ENCODE peak calls at places on chromosomes 5 and 9, in five cellular contexts. One of them, this sample, is unnamed. For H3K36me3, the result is how much of the 10 kb centered on the place peaks cover.

GRCh38 chr9:27192291-27192960 is 83.4 kb downstream of the TEK start:
- DNase-seq in Panc1: no peak
- DNase-seq in neuronal stem cell: no peak
- DNase-seq in K562: no peak
- DNase-seq in tibial artery: no peak
- DNase-seq in this sample: no peak

GRCh38 chr5:150299571-150300327 is 3.0 kb downstream of the ARSI start:
- DNase-seq in Panc1: no peak
- DNase-seq in neuronal stem cell: no peak
- DNase-seq in K562: no peak
- DNase-seq in tibial artery: no peak
- DNase-seq in this sample: no peak

GRCh38 chr5:138068742-138069375 is 15.0 kb upstream of the WNT8A start:
- DNase-seq in Panc1: peak
- DNase-seq in neuronal stem cell: no peak
- DNase-seq in K562: peak
- DNase-seq in tibial artery: peak
- DNase-seq in this sample: peak

GRCh38 chr5:65041296-65042158 is 272.8 kb downstream of the CWC27 start:
- DNase-seq in Panc1: no peak
- DNase-seq in neuronal stem cell: no peak
- DNase-seq in K562: no peak
- DNase-seq in tibial artery: no peak
- DNase-seq in this sample: no peak

GRCh38 chr5:149486726-149487635 is 64.3 kb downstream of the CSNK1A1 start:
- DNase-seq in Panc1: no peak
- DNase-seq in neuronal stem cell: no peak
- DNase-seq in K562: no peak
- DNase-seq in tibial artery: no peak
- DNase-seq in this sample: peak

GRCh38 chr9:91315191-91315590 is 46.5 kb downstream of the AUH start:
- DNase-seq in Panc1: no peak
- DNase-seq in neuronal stem cell: no peak
- DNase-seq in K562: no peak
- DNase-seq in tibial artery: no peak
- DNase-seq in this sample: no peak

GRCh38 chr9:88681434-88681833 is 146.5 kb downstream of the NXNL2 start:
- DNase-seq in Panc1: no peak
- DNase-seq in neuronal stem cell: no peak
- DNase-seq in K562: no peak
- DNase-seq in tibial artery: no peak
- DNase-seq in this sample: no peak

GRCh38 chr5:149061341-149061740 is 1.5 kb downstream of the SH3TC2 start:
- DNase-seq in Panc1: no peak
- DNase-seq in neuronal stem cell: no peak
- DNase-seq in K562: no peak
- DNase-seq in tibial artery: no peak
- DNase-seq in this sample: no peak

GRCh38 chr9:74865177-74865576 is 22.5 kb downstream of the TRPM6 start:
- DNase-seq in Panc1: no peak
- DNase-seq in neuronal stem cell: no peak
- DNase-seq in K562: no peak
- DNase-seq in tibial artery: no peak
- DNase-seq in this sample: no peak

GRCh38 chr9:5499889-5500398 is 10.4 kb upstream of the PDCD1LG2 start:
- DNase-seq in Panc1: no peak
- DNase-seq in neuronal stem cell: no peak
- DNase-seq in K562: peak
- DNase-seq in tibial artery: peak
- DNase-seq in this sample: peak

DNA sequence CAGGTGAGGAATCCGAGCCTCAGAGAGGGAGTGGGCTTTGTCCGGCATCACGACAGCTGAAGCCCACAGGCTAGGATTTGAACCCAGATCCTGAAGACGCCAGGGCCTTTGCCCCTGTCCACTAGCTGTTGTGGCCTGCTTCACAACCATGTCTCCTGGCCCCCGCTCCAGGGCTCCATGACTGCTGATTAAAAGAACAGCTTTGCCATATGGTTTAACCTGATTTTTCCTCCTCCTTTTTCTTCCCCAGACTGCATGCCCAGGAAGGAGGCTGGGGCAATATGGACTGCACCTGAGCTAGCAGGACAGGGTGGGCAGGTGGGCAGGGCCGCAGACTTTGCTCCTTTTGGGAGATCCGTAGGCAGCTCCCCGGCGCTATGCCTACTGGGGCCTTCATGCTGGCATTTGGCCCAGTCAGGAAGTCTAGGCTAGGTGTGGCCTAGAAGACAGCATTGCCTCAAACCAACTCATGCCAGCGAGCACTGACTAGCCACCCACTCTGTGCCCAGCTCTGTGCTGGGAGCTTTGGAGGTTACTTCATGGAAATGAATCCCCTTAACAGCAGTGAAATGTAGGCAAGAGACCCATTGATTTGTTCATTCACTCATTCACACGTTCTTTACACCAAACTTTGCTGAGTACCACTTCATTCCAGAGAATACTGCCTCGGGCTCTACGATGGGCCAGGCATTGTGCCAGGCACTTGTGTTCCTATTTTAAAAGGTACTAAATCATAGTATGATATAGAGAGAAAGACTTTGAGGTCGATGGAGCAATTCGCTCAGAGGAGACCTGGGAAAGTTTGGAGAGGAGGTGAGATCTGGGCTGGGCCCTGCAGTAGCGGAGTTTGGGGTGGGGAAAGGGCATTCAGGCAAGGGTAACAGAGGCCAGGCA is 94.2 kb upstream of the CPEB4 start:
- DNase-seq in Panc1: no peak
- DNase-seq in neuronal stem cell: no peak
- DNase-seq in K562: no peak
- DNase-seq in tibial artery: no peak
- DNase-seq in this sample: no peak
- H3K4me3 ChIP-seq in Panc1: no peak
- H3K4me3 ChIP-seq in neuronal stem cell: no peak
- H3K4me3 ChIP-seq in K562: no peak
- H3K4me3 ChIP-seq in tibial artery: no peak
- H3K4me3 ChIP-seq in this sample: no peak

DNA sequence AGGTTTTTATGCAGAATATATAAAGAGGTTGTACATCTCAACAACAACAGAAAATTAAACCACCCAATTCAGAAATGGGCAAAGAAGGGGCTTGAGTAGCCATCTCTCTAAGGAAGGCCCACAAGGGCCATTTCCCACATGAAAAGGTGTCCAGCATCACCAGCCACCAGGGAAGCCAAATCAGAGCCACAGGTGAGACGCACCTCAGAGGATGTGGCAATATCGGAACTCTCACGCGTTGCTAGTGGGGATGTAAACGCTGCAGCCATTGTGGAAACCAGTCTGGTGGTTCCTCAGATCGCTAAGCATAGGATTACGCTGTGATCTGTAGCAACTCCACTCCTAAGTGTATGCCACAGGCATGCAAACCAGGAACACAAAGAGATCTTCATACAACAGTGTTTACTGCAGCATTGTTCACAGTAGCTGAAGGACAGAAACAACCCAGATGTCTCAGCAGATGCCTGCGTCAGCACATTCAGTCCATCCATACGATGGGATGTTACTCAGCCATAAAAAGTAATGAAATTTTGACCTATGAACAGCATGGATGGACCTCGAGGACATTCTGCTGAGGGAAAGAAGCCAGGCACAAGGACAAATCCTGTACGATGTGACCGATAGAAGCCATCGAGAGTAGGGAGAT is 84.3 kb upstream of the CACNA1B start:
- DNase-seq in Panc1: no peak
- DNase-seq in neuronal stem cell: no peak
- DNase-seq in K562: no peak
- DNase-seq in tibial artery: no peak
- DNase-seq in this sample: no peak
- H3K36me3 ChIP-seq in Panc1: under half
- H3K36me3 ChIP-seq in neuronal stem cell: half or more
- H3K36me3 ChIP-seq in K562: half or more
- H3K36me3 ChIP-seq in tibial artery: under half
- H3K36me3 ChIP-seq in this sample: under half

DNA sequence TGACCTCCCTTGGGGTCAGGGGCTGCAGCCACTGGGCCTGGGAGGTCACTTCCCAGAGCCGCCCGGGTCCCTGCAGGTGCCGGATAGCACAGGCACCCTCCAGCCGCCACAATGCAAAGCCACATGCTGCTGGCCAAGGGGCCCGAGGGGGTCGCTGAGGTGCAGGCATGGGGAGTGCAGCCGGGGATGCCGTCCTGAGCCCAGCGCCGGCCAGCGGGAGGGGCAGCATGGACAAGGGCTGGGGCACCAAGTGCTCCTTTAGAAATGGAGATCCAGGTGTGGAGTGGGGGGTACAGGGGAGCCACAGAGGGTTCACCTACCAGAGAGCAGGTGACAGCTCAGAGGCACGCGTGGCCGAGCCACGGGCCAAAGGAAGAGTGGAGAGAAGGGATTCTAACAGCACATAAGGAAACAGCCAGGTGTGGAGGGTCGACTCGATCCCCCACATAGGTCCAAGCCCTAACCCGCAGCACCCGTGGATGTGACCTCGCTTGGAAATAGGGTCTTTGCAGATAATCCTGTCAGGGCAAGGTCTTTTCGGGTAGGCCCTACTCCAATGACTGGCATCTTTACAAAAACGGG is 24.7 kb downstream of the ZDHHC11B start:
- DNase-seq in Panc1: no peak
- DNase-seq in neuronal stem cell: no peak
- DNase-seq in K562: no peak
- DNase-seq in tibial artery: no peak
- DNase-seq in this sample: no peak
- H3K27ac ChIP-seq in Panc1: no peak
- H3K27ac ChIP-seq in neuronal stem cell: no peak
- H3K27ac ChIP-seq in K562: no peak
- H3K27ac ChIP-seq in tibial artery: no peak
- H3K27ac ChIP-seq in this sample: no peak

GRCh38 chr5:135456238-135457099 is 4.3 kb upstream of the TIFAB start:
- DNase-seq in Panc1: no peak
- DNase-seq in neuronal stem cell: no peak
- DNase-seq in K562: peak
- DNase-seq in tibial artery: peak
- DNase-seq in this sample: peak
- H3K4me3 ChIP-seq in Panc1: no peak
- H3K4me3 ChIP-seq in neuronal stem cell: no peak
- H3K4me3 ChIP-seq in K562: peak
- H3K4me3 ChIP-seq in tibial artery: no peak
- H3K4me3 ChIP-seq in this sample: no peak

GRCh38 chr9:98017306-98017705 is 34.2 kb downstream of the ANP32B start:
- DNase-seq in Panc1: no peak
- DNase-seq in neuronal stem cell: no peak
- DNase-seq in K562: no peak
- DNase-seq in tibial artery: no peak
- DNase-seq in this sample: no peak
- H3K36me3 ChIP-seq in Panc1: under half
- H3K36me3 ChIP-seq in neuronal stem cell: half or more
- H3K36me3 ChIP-seq in K562: half or more
- H3K36me3 ChIP-seq in tibial artery: half or more
- H3K36me3 ChIP-seq in this sample: half or more

DNA sequence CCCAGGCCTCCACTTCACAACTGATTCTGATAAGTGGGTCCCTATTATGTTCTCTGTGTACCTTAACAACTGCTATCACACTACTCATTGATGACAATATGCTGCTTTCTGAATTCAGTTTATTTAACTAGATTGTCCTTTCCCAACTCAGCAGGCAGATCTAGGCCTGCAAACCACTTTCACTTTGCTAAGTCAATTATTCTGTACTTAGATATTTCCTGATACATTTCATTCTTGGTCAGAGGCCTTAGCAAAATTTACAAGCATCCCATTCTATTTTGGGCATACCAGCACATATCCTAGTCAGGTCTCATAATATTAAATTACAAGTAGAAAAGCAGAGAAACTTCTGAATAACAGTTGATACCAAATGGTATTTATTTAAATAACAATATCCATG is 235.7 kb upstream of the HAPLN1 start:
- DNase-seq in Panc1: no peak
- DNase-seq in neuronal stem cell: no peak
- DNase-seq in K562: no peak
- DNase-seq in tibial artery: no peak
- DNase-seq in this sample: peak
- H3K27ac ChIP-seq in Panc1: no peak
- H3K27ac ChIP-seq in neuronal stem cell: no peak
- H3K27ac ChIP-seq in K562: no peak
- H3K27ac ChIP-seq in tibial artery: peak
- H3K27ac ChIP-seq in this sample: peak

DNA sequence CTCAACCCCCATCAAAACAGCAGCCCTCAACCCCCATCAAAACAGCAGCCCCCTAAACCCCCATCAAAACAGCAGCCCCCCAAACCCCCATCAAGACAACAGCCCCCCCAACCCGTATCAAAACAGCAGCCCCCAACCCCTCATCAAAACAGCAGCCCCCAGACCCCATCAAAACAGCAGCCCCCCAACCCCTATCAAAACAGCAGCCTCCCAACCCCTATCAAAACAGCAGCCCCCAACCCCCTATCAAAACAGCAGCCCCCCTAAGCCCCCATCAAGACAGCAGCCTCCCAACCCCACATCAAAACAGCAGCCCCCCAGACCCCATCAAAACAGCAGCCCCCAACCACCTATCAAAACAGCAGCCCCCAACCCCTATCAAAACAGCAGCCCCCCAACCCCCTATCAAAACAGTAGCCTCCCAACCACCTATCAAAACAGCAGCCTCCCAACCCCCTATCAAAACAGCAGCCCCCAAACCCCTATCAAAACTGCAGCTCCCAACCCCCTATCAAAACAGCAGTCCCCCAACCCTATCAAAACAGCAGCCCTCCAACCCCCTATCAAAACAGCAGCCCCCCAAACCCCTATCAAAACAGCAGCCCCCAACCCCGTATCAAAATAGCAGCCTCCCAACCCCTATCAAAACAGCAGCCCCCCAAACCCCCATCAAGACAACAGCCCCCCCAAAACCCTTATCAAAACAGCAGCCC is 1.2 kb downstream of the TPPP start:
- DNase-seq in Panc1: no peak
- DNase-seq in neuronal stem cell: no peak
- DNase-seq in K562: no peak
- DNase-seq in tibial artery: no peak
- DNase-seq in this sample: no peak
- H3K4me3 ChIP-seq in Panc1: peak
- H3K4me3 ChIP-seq in neuronal stem cell: no peak
- H3K4me3 ChIP-seq in K562: no peak
- H3K4me3 ChIP-seq in tibial artery: peak
- H3K4me3 ChIP-seq in this sample: no peak

GRCh38 chr5:98103807-98104206 is 669.7 kb upstream of the RGMB start:
- DNase-seq in Panc1: no peak
- DNase-seq in neuronal stem cell: no peak
- DNase-seq in K562: no peak
- DNase-seq in tibial artery: no peak
- DNase-seq in this sample: no peak
- H3K36me3 ChIP-seq in Panc1: under half
- H3K36me3 ChIP-seq in neuronal stem cell: under half
- H3K36me3 ChIP-seq in K562: under half
- H3K36me3 ChIP-seq in tibial artery: under half
- H3K36me3 ChIP-seq in this sample: under half

DNA sequence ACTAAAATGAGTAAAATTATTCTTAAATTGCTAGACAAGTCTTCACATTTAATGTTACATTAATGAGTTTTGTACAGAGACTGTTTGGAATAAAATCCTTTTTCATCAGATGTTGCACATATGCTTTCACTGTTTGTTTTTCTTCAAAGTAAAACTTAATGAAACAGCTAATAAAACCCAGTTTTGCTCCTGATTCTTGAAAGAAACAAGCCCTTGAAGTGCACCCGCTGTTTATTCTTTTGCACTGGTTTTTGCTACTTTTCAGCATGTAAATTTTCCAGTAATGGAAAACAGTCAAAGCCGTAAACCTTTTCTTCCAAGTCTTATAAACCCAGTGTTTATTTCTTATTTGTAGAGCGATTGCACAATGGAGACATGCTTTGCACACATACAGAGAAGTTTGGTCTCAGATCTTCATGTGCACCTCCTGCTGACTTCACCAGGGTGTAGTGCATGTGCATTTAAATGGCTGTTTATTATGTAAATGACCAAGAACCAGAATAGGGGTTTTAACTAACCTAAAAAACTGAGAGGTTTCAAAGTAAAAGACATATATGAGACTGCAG is 51.8 kb downstream of the ATG10 start:
- DNase-seq in Panc1: no peak
- DNase-seq in neuronal stem cell: no peak
- DNase-seq in K562: no peak
- DNase-seq in tibial artery: no peak
- DNase-seq in this sample: no peak
- H3K27ac ChIP-seq in Panc1: no peak
- H3K27ac ChIP-seq in neuronal stem cell: no peak
- H3K27ac ChIP-seq in K562: no peak
- H3K27ac ChIP-seq in tibial artery: no peak
- H3K27ac ChIP-seq in this sample: no peak

This sample was measured in brain microvascular endothelial cell.